ENCODE peak calls at places on chromosome 5, in six cellular contexts. One of them, this sample, is unnamed.

GRCh38 chr5:68446487-68446894 is 230.9 kb downstream of the PIK3R1 start:
- DNase-seq in AG09309: no peak
- DNase-seq in H4: no peak
- DNase-seq in SHP77: no peak
- DNase-seq in effector memory CD8-positive, alpha-beta T cell: no peak
- DNase-seq in naive B cell: no peak
- DNase-seq in this sample: no peak

GRCh38 chr5:132444061-132444460 is 46.5 kb downstream of the IRF1 start:
- DNase-seq in AG09309: no peak
- DNase-seq in H4: no peak
- DNase-seq in SHP77: no peak
- DNase-seq in effector memory CD8-positive, alpha-beta T cell: no peak
- DNase-seq in naive B cell: no peak
- DNase-seq in this sample: no peak

GRCh38 chr5:102959055-102959454 is 160.9 kb downstream of the GIN1 start:
- DNase-seq in AG09309: peak
- DNase-seq in H4: peak
- DNase-seq in SHP77: no peak
- DNase-seq in effector memory CD8-positive, alpha-beta T cell: no peak
- DNase-seq in naive B cell: no peak
- DNase-seq in this sample: no peak

GRCh38 chr5:140018096-140018481 is 25.0 kb downstream of the NRG2 start:
- DNase-seq in AG09309: no peak
- DNase-seq in H4: no peak
- DNase-seq in SHP77: no peak
- DNase-seq in effector memory CD8-positive, alpha-beta T cell: no peak
- DNase-seq in naive B cell: no peak
- DNase-seq in this sample: no peak

GRCh38 chr5:54746346-54746745 is 228.8 kb downstream of the SNX18 start:
- DNase-seq in AG09309: no peak
- DNase-seq in H4: no peak
- DNase-seq in SHP77: no peak
- DNase-seq in effector memory CD8-positive, alpha-beta T cell: no peak
- DNase-seq in naive B cell: no peak
- DNase-seq in this sample: no peak

GRCh38 chr5:120615967-120616645 is 152.0 kb downstream of the PRR16 start:
- DNase-seq in AG09309: no peak
- DNase-seq in H4: no peak
- DNase-seq in SHP77: no peak
- DNase-seq in effector memory CD8-positive, alpha-beta T cell: no peak
- DNase-seq in naive B cell: no peak
- DNase-seq in this sample: no peak

GRCh38 chr5:28301676-28302075 is 1263.3 kb upstream of the CDH9 start:
- DNase-seq in AG09309: no peak
- DNase-seq in H4: peak
- DNase-seq in SHP77: no peak
- DNase-seq in effector memory CD8-positive, alpha-beta T cell: no peak
- DNase-seq in naive B cell: no peak
- DNase-seq in this sample: no peak

GRCh38 chr5:153711755-153712154 is 221.3 kb downstream of the GRIA1 start:
- DNase-seq in AG09309: no peak
- DNase-seq in H4: no peak
- DNase-seq in SHP77: no peak
- DNase-seq in effector memory CD8-positive, alpha-beta T cell: no peak
- DNase-seq in naive B cell: no peak
- DNase-seq in this sample: no peak

GRCh38 chr5:159094745-159095144 is 5.0 kb downstream of the EBF1 start:
- DNase-seq in AG09309: peak
- DNase-seq in H4: peak
- DNase-seq in SHP77: peak
- DNase-seq in effector memory CD8-positive, alpha-beta T cell: no peak
- DNase-seq in naive B cell: peak
- DNase-seq in this sample: peak

GRCh38 chr5:34657550-34657921 is 1.4 kb downstream of the RAI14 start:
- DNase-seq in AG09309: no peak
- DNase-seq in H4: no peak
- DNase-seq in SHP77: no peak
- DNase-seq in effector memory CD8-positive, alpha-beta T cell: no peak
- DNase-seq in naive B cell: no peak
- DNase-seq in this sample: no peak

GRCh38 chr5:10539685-10539998 is 24.2 kb upstream of the ANKRD33B start:
- DNase-seq in AG09309: no peak
- DNase-seq in H4: no peak
- DNase-seq in SHP77: no peak
- DNase-seq in effector memory CD8-positive, alpha-beta T cell: no peak
- DNase-seq in naive B cell: no peak
- DNase-seq in this sample: no peak

GRCh38 chr5:93596310-93596675 is 13.3 kb downstream of the NR2F1 start:
- DNase-seq in AG09309: no peak
- DNase-seq in H4: no peak
- DNase-seq in SHP77: no peak
- DNase-seq in effector memory CD8-positive, alpha-beta T cell: no peak
- DNase-seq in naive B cell: no peak
- DNase-seq in this sample: no peak

GRCh38 chr5:43432486-43433365 is 20.5 kb upstream of the CCL28 start:
- DNase-seq in AG09309: peak
- DNase-seq in H4: peak
- DNase-seq in SHP77: no peak
- DNase-seq in effector memory CD8-positive, alpha-beta T cell: no peak
- DNase-seq in naive B cell: no peak
- DNase-seq in this sample: no peak

GRCh38 chr5:98121036-98121936 is 652.2 kb upstream of the RGMB start:
- DNase-seq in AG09309: no peak
- DNase-seq in H4: no peak
- DNase-seq in SHP77: no peak
- DNase-seq in effector memory CD8-positive, alpha-beta T cell: no peak
- DNase-seq in naive B cell: no peak
- DNase-seq in this sample: no peak

GRCh38 chr5:132480546-132481242 is 9.9 kb downstream of the IRF1 start:
- DNase-seq in AG09309: no peak
- DNase-seq in H4: no peak
- DNase-seq in SHP77: no peak
- DNase-seq in effector memory CD8-positive, alpha-beta T cell: peak
- DNase-seq in naive B cell: no peak
- DNase-seq in this sample: no peak

GRCh38 chr5:128455861-128456361 is 82.1 kb downstream of the FBN2 start:
- DNase-seq in AG09309: no peak
- DNase-seq in H4: no peak
- DNase-seq in SHP77: no peak
- DNase-seq in effector memory CD8-positive, alpha-beta T cell: no peak
- DNase-seq in naive B cell: no peak
- DNase-seq in this sample: no peak

GRCh38 chr5:143041972-143042770 is 272.0 kb downstream of the ARHGAP26 start:
- DNase-seq in AG09309: no peak
- DNase-seq in H4: no peak
- DNase-seq in SHP77: peak
- DNase-seq in effector memory CD8-positive, alpha-beta T cell: no peak
- DNase-seq in naive B cell: no peak
- DNase-seq in this sample: no peak

GRCh38 chr5:164688437-164688836 is 1183.0 kb downstream of the MAT2B start:
- DNase-seq in AG09309: no peak
- DNase-seq in H4: no peak
- DNase-seq in SHP77: no peak
- DNase-seq in effector memory CD8-positive, alpha-beta T cell: no peak
- DNase-seq in naive B cell: no peak
- DNase-seq in this sample: no peak

GRCh38 chr5:174692381-174692780 is 32.0 kb upstream of the MSX2 start:
- DNase-seq in AG09309: no peak
- DNase-seq in H4: no peak
- DNase-seq in SHP77: no peak
- DNase-seq in effector memory CD8-positive, alpha-beta T cell: no peak
- DNase-seq in naive B cell: no peak
- DNase-seq in this sample: no peak

GRCh38 chr5:56412601-56413379 is 179.7 kb upstream of the ANKRD55 start:
- DNase-seq in AG09309: no peak
- DNase-seq in H4: no peak
- DNase-seq in SHP77: no peak
- DNase-seq in effector memory CD8-positive, alpha-beta T cell: no peak
- DNase-seq in naive B cell: peak
- DNase-seq in this sample: peak

GRCh38 chr5:108940500-108940899 is 192.8 kb downstream of the FER start:
- DNase-seq in AG09309: no peak
- DNase-seq in H4: no peak
- DNase-seq in SHP77: no peak
- DNase-seq in effector memory CD8-positive, alpha-beta T cell: no peak
- DNase-seq in naive B cell: no peak
- DNase-seq in this sample: no peak

GRCh38 chr5:10885026-10885425 is 124.0 kb upstream of the DAP start:
- DNase-seq in AG09309: no peak
- DNase-seq in H4: no peak
- DNase-seq in SHP77: no peak
- DNase-seq in effector memory CD8-positive, alpha-beta T cell: no peak
- DNase-seq in naive B cell: no peak
- DNase-seq in this sample: no peak

GRCh38 chr5:133870661-133871060 is 97.8 kb downstream of the C5orf15 start:
- DNase-seq in AG09309: peak
- DNase-seq in H4: peak
- DNase-seq in SHP77: no peak
- DNase-seq in effector memory CD8-positive, alpha-beta T cell: no peak
- DNase-seq in naive B cell: no peak
- DNase-seq in this sample: no peak

GRCh38 chr5:181160144-181160754 is 12.9 kb downstream of the OR2V2 start:
- DNase-seq in AG09309: no peak
- DNase-seq in H4: peak
- DNase-seq in SHP77: peak
- DNase-seq in effector memory CD8-positive, alpha-beta T cell: peak
- DNase-seq in naive B cell: peak
- DNase-seq in this sample: peak

GRCh38 chr5:133734916-133735315 is 122.6 kb upstream of the FSTL4 start:
- DNase-seq in AG09309: no peak
- DNase-seq in H4: no peak
- DNase-seq in SHP77: no peak
- DNase-seq in effector memory CD8-positive, alpha-beta T cell: no peak
- DNase-seq in naive B cell: no peak
- DNase-seq in this sample: no peak

GRCh38 chr5:128534729-128535128 is 3.3 kb downstream of the FBN2 start:
- DNase-seq in AG09309: no peak
- DNase-seq in H4: peak
- DNase-seq in SHP77: peak
- DNase-seq in effector memory CD8-positive, alpha-beta T cell: no peak
- DNase-seq in naive B cell: no peak
- DNase-seq in this sample: no peak

GRCh38 chr5:139950436-139950835 is 92.7 kb downstream of the NRG2 start:
- DNase-seq in AG09309: no peak
- DNase-seq in H4: no peak
- DNase-seq in SHP77: no peak
- DNase-seq in effector memory CD8-positive, alpha-beta T cell: no peak
- DNase-seq in naive B cell: no peak
- DNase-seq in this sample: no peak

GRCh38 chr5:150138551-150139265 is 16.9 kb downstream of the PDGFRB start:
- DNase-seq in AG09309: no peak
- DNase-seq in H4: peak
- DNase-seq in SHP77: no peak
- DNase-seq in effector memory CD8-positive, alpha-beta T cell: no peak
- DNase-seq in naive B cell: no peak
- DNase-seq in this sample: no peak

GRCh38 chr5:39717186-39717897 is 292.6 kb upstream of the DAB2 start:
- DNase-seq in AG09309: peak
- DNase-seq in H4: peak
- DNase-seq in SHP77: no peak
- DNase-seq in effector memory CD8-positive, alpha-beta T cell: no peak
- DNase-seq in naive B cell: no peak
- DNase-seq in this sample: no peak

GRCh38 chr5:8517461-8517860 is 648.5 kb downstream of the MTRR start:
- DNase-seq in AG09309: no peak
- DNase-seq in H4: peak
- DNase-seq in SHP77: no peak
- DNase-seq in effector memory CD8-positive, alpha-beta T cell: no peak
- DNase-seq in naive B cell: no peak
- DNase-seq in this sample: no peak

GRCh38 chr5:180591249-180591887 is at the start of gene SCGB3A1:
- DNase-seq in AG09309: no peak
- DNase-seq in H4: no peak
- DNase-seq in SHP77: no peak
- DNase-seq in effector memory CD8-positive, alpha-beta T cell: no peak
- DNase-seq in naive B cell: no peak
- DNase-seq in this sample: no peak

GRCh38 chr5:54063817-54064216 is 246.6 kb downstream of the ARL15 start:
- DNase-seq in AG09309: peak
- DNase-seq in H4: no peak
- DNase-seq in SHP77: no peak
- DNase-seq in effector memory CD8-positive, alpha-beta T cell: no peak
- DNase-seq in naive B cell: no peak
- DNase-seq in this sample: no peak

GRCh38 chr5:181245427-181246275 is 1.9 kb upstream of the RACK1 start:
- DNase-seq in AG09309: no peak
- DNase-seq in H4: no peak
- DNase-seq in SHP77: no peak
- DNase-seq in effector memory CD8-positive, alpha-beta T cell: no peak
- DNase-seq in naive B cell: no peak
- DNase-seq in this sample: no peak

This sample was measured in MM.1S.